ENCODE peak calls at places on chromosomes 16 and 17, in five cellular contexts. S, C, A, V and K are unnamed samples.

GRCh38 chr17:35795007-35795870 is at the start of gene MMP28:
- DNase-seq in S (peak), C (peak), A (peak), V (peak), K (peak)

GRCh38 chr17:60142872-60143499 is 6.8 kb upstream of the CA4 start:
- DNase-seq in S (peak), C (peak), A (peak), V (peak), K (peak)

GRCh38 chr17:46769531-46770438 is 48.7 kb downstream of the WNT3 start:
- DNase-seq in S (no peak), C (peak), A (no peak), V (peak), K (peak)

GRCh38 chr16:4891886-4892216 is 44.6 kb downstream of the UBN1 start:
- DNase-seq in S (no peak), C (no peak), A (no peak), V (no peak), K (no peak)

GRCh38 chr17:72515291-72516065 is 394.7 kb downstream of the SOX9 start:
- DNase-seq in S (no peak), C (no peak), A (no peak), V (no peak), K (no peak)

GRCh38 chr16:80791411-80791810 is 13.0 kb downstream of the CDYL2 start:
- DNase-seq in S (no peak), C (no peak), A (no peak), V (no peak), K (no peak)

GRCh38 chr17:3712811-3713463 is 10.8 kb upstream of the HASPIN start:
- DNase-seq in S (no peak), C (no peak), A (no peak), V (no peak), K (peak)

GRCh38 chr16:58114827-58115825 is 14.1 kb downstream of the CFAP20 start:
- DNase-seq in S (no peak), C (no peak), A (peak), V (no peak), K (no peak)

GRCh38 chr17:81961554-81962498 is 839 bp upstream of the NOTUM start:
- DNase-seq in S (no peak), C (no peak), A (no peak), V (no peak), K (no peak)

GRCh38 chr17:2055494-2056220 is 754 bp downstream of the HIC1 start:
- DNase-seq in S (no peak), C (no peak), A (no peak), V (peak), K (peak)

GRCh38 chr17:75393523-75394331 is 11.8 kb downstream of the GRB2 start:
- DNase-seq in S (peak), C (peak), A (peak), V (peak), K (peak)
- TF ChIP-seq CTCF in S (no peak), C (no peak), A (no peak), V (peak), K (no peak)

GRCh38 chr16:68382296-68382718 is 66.0 kb downstream of the SMPD3 start:
- DNase-seq in S (no peak), C (peak), A (no peak), V (no peak), K (peak)
- TF ChIP-seq CTCF in S (no peak), C (peak), A (no peak), V (no peak), K (peak)

GRCh38 chr16:75432828-75433731 is at the start of gene CFDP1:
- DNase-seq in S (peak), C (peak), A (peak), V (peak), K (peak)
- TF ChIP-seq CTCF in S (no peak), C (no peak), A (no peak), V (no peak), K (no peak)

GRCh38 chr16:745739-746138 is 4.9 kb upstream of the CIAO3 start:
- DNase-seq in S (no peak), C (peak), A (no peak), V (no peak), K (peak)
- TF ChIP-seq CTCF in S (peak), C (peak), A (no peak), V (no peak), K (no peak)

DNA sequence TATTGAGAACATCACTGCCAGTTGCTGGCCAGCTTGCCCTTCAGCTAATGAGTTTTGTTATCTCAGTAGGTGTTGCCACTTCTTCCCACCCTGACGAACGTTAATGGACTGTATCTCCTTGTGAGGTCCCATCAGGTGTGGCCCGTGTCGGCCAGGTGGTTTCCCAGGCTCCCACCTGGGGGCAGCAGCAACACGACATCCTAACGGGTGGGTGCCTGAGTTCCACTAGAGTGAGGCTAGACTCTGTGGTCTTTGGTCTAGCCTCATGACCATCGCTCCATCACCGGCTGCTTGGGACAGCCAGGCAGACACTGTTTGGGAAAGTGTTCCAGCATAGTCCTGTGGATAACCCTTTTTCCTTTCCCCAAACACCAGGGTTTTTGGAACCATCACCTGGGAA is 45.6 kb upstream of the LCMT1 start:
- DNase-seq in S (no peak), C (peak), A (no peak), V (no peak), K (no peak)
- TF ChIP-seq CTCF in S (no peak), C (peak), A (no peak), V (no peak), K (no peak)

GRCh38 chr17:78329263-78330059 is 30.4 kb downstream of the SOCS3 start:
- DNase-seq in S (no peak), C (no peak), A (no peak), V (no peak), K (peak)
- TF ChIP-seq CTCF in S (no peak), C (no peak), A (no peak), V (no peak), K (no peak)

GRCh38 chr16:86874141-86874540 is 295.8 kb downstream of the FOXL1 start:
- DNase-seq in S (peak), C (peak), A (no peak), V (no peak), K (peak)
- TF ChIP-seq CTCF in S (peak), C (peak), A (no peak), V (peak), K (peak)

DNA sequence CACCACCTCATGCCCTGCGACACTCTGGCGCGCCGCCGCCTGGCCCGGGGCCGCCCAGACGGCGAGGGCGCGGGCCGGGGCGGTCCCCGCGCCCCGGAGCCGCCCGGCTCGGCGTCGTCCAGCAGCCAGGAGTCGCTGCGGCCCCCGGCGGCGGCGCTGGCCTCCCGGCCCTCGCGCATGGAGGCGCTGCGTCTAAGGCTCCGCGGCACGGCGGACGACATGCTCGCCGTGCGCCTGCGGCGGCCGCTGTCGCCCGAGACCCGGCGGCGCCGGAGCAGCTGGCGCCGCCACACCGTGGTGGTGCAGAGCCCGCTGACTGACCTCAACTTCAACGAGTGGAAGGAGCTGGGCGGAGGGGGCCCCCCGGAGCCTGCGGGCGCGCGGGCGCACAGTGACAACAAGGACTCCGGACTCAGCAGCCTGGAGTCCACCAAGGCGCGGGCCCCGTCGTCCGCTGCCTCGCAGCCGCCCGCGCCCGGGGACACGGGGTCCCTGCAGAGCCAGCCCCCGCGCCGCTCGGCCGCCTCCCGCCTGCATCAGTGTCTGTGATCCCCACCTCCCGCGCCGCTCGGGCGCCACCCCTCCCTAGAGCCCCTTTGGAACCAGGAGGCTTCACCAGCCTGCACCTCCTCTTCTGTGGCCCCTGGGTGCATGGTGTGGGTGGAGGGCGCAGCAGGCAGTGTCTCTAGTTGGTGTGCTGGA is 82.3 kb downstream of the ARHGAP23 start:
- DNase-seq in S (no peak), C (peak), A (no peak), V (no peak), K (no peak)
- TF ChIP-seq CTCF in S (no peak), C (peak), A (no peak), V (peak), K (no peak)

GRCh38 chr17:40369923-40370322 is 5.4 kb upstream of the GJD3 start:
- DNase-seq in S (no peak), C (no peak), A (no peak), V (no peak), K (no peak)
- TF ChIP-seq CTCF in S (no peak), C (no peak), A (no peak), V (no peak), K (no peak)